ENCODE peak calls at places on chromosomes 5 and 9, in four cellular contexts. K is pancreas, M is AG04450, H is upper lobe of left lung. X is an unnamed sample.

GRCh38 chr5:144429405-144429804 is 258.7 kb downstream of the KCTD16 start:
- DNase-seq in M (no peak), K (no peak), H (no peak), X (no peak)

GRCh38 chr9:130138791-130139190 is 33.4 kb upstream of the NCS1 start:
- DNase-seq in M (peak), H (no peak), K (no peak), X (no peak)

GRCh38 chr5:129460121-129460950 is at the start of gene ADAMTS19:
- DNase-seq in K (peak), H (peak), M (no peak), X (no peak)

GRCh38 chr5:116209166-116209565 is 124.3 kb downstream of the COMMD10 start:
- DNase-seq in M (no peak), H (no peak), K (no peak), X (no peak)

GRCh38 chr5:114702111-114702510 is 340.2 kb downstream of the KCNN2 start:
- DNase-seq in K (no peak), M (no peak), H (no peak), X (no peak)

GRCh38 chr5:78320461-78320860 is 26.0 kb upstream of the AP3B1 start:
- DNase-seq in M (peak), H (no peak), K (no peak), X (no peak)

GRCh38 chr9:126514037-126514821 is 99.5 kb upstream of the LMX1B start:
- DNase-seq in H (peak), M (no peak), K (no peak), X (peak)

GRCh38 chr5:83553000-83553486 is 81.5 kb downstream of the VCAN start:
- DNase-seq in H (no peak), M (no peak), K (peak), X (no peak)

GRCh38 chr5:140800816-140801493 is at the start of gene PCDHA3:
- DNase-seq in H (peak), K (no peak), M (no peak), X (no peak)

GRCh38 chr5:115116001-115116400 is 53.7 kb downstream of the TRIM36 start:
- DNase-seq in H (no peak), K (no peak), M (no peak), X (no peak)

GRCh38 chr5:127425037-127425436 is 92.4 kb upstream of the PRRC1 start:
- DNase-seq in M (no peak), H (no peak), K (no peak), X (no peak)

DNA sequence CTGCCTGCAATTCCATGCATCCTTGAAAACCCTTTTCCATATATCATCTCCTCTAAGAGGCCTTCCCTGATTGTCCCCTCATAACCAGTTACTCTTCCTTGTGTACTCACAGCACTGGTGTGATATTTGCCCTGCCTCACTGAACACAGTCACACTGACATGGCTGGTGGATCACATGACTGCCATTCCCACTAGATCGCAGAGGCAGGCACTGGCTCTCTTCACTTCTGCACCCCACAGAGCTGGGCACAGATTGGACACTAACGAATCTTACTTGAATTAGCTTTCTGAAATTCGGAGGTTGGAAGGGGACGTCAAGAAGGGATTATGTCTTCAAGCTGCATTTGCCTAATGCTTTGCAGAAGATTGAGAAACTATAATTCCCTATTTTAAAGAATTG is 208.0 kb downstream of the PAPPA start:
- DNase-seq in K (no peak), M (no peak), H (no peak), X (no peak)
- TF ChIP-seq CTCF in K (no peak), M (no peak), H (no peak), X (no peak)

GRCh38 chr5:12175914-12176585 is 271.8 kb upstream of the CTNND2 start:
- DNase-seq in H (no peak), K (no peak), M (no peak), X (no peak)

GRCh38 chr5:12177851-12178250 is 273.6 kb upstream of the CTNND2 start:
- DNase-seq in M (no peak), H (no peak), K (no peak), X (no peak)

GRCh38 chr5:12177225-12177624 is 273.0 kb upstream of the CTNND2 start:
- DNase-seq in H (no peak), M (no peak), K (no peak), X (no peak)

GRCh38 chr5:12174734-12175133 is 270.5 kb upstream of the CTNND2 start:
- DNase-seq in M (no peak), H (no peak), K (no peak), X (no peak)
- TF ChIP-seq CTCF in M (no peak), H (no peak), K (no peak), X (no peak)

GRCh38 chr9:128829477-128830251 is at the start of gene SPOUT1:
- DNase-seq in K (peak), H (peak), M (peak), X (peak)
- TF ChIP-seq CTCF in K (no peak), H (no peak), M (no peak), X (no peak)

DNA sequence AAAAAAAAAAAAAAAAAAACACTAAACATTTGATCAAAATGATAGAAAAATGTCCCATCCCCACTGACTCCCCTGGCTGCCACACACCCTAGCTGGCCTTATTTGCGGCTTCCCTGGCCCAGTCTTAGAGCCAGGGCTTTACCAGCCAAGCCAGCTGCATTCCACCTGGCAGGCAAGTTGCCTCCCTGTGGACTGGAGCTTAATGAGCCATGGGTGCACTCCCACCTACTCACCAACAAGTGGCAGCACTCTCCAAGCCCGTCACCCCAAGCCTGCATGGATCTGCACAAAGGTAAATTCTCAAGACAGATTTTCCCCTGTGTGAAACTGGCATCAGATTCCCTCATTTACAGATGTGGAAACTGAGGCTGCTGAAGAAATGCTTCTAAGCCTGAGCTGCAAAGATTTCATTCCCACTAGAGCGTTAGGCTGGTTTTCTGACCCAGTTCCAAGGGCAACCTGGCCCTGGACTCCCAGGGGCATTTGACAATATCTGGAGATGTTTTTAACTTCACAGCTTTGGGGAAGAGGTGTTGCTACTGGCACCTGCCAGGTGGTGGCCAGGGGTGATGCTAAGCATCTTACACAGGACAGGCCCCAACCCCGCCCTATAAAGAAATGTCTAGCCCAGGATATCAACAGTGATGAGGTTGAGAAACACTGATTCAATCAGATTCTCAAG is 21.9 kb upstream of the VDAC1 start:
- DNase-seq in H (no peak), K (peak), M (peak), X (no peak)
- TF ChIP-seq CTCF in H (no peak), K (peak), M (peak), X (peak)

DNA sequence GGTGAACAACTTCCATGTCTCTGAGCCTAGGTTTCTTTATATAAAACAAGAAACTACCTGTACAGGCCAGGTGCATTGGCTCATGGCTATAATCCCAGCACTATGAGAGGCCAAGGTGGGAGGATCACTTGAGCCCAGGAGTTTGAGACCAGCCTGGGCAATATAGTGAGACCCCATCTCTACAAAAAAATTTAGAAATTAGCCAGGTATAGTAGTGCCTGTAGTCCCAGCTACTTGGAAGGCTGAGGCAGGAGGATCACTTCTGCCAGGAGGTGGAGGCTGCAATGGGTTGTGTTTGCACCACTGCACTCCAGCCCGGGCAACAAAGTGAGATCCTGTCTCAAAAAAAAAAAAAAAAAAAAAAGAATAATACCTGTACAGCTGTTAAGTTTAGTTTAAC is 11.1 kb downstream of the FAM13B start:
- DNase-seq in M (no peak), H (no peak), K (no peak), X (no peak)
- TF ChIP-seq CTCF in M (no peak), H (no peak), K (no peak), X (no peak)

GRCh38 chr9:70318002-70318401 is 59.2 kb downstream of the SMC5 start:
- DNase-seq in K (no peak), H (no peak), M (no peak), X (no peak)
- TF ChIP-seq CTCF in K (no peak), H (no peak), M (peak), X (no peak)

GRCh38 chr5:72149742-72150141 is 42.5 kb downstream of the MAP1B start:
- DNase-seq in M (no peak), K (no peak), H (no peak), X (no peak)
- TF ChIP-seq CTCF in M (peak), K (no peak), H (no peak), X (no peak)

DNA sequence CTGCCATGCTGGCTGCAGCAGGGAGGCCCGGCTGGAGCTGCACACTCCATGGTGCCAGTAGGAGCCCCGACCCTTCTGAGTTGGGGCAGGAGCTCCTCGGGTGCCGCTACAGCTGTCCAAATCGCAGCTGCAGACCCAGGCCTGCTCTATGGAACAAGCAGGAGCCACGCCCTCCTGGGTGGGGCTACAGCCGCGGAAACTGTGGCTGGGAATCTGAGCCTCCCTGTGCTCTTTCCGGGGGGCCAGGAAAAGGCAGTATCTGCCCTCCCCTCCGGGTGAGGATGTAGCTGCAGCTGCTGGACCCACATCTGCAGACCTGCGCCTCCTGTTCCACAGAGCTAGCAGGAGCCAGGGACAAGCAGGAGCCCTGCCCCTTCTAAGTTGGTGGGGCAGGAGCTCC is 278.9 kb upstream of the ACTBL2 start:
- DNase-seq in K (no peak), H (peak), M (no peak), X (no peak)
- TF ChIP-seq CTCF in K (no peak), H (no peak), M (no peak), X (no peak)